ENCODE peak calls at places on chromosomes 11 and 22, in ten cellular contexts. L is IMR-90; N is lower lobe of right lung; U is tibial artery; K is endothelial cell of umbilical vein; A is CD4-positive, alpha-beta T cell; H is A549; Q is colonic mucosa; F is MM.1S; V is ovary. R is an unnamed sample.

GRCh38 chr22:37905534-37906363 is at the start of gene MICALL1:
- DNase-seq in L (peak; percentile 67), N (peak; percentile 84), U (peak; percentile 54), K (peak; percentile 69), A (peak; percentile 57), H (peak; percentile 64), Q (peak; percentile 72), F (peak; percentile 80), V (peak; percentile 81), R (peak; percentile 81)

GRCh38 chr11:103051986-103052385 is 40.0 kb downstream of the DCUN1D5 start:
- DNase-seq in L (peak; percentile 54), N (no peak), U (no peak), K (no peak), A (no peak), H (no peak), Q (no peak), F (no peak), V (no peak), R (no peak)

GRCh38 chr22:22710719-22711531 is 66.5 kb downstream of the GGTLC2 start:
- DNase-seq in L (peak; percentile 17), N (peak; percentile 76), U (peak; percentile 45), K (peak; percentile 41), A (peak; percentile 75), H (peak; percentile 37), Q (peak; percentile 77), F (peak; percentile 52), V (peak; percentile 69), R (peak; percentile 77)

GRCh38 chr11:106706355-106706754 is 311.9 kb downstream of the GUCY1A2 start:
- DNase-seq in L (peak; percentile 67), N (no peak), U (no peak), K (no peak), A (no peak), H (peak; percentile 76), Q (no peak), F (no peak), V (no peak), R (no peak)

GRCh38 chr11:114251797-114252327 is 44.3 kb upstream of the NNMT start:
- DNase-seq in L (no peak), N (no peak), U (no peak), K (no peak), A (no peak), H (no peak), Q (no peak), F (no peak), V (peak; percentile 67), R (no peak)

GRCh38 chr11:116613201-116613910 is 159.4 kb downstream of the BUD13 start:
- DNase-seq in L (no peak), N (no peak), U (no peak), K (no peak), A (no peak), H (no peak), Q (no peak), F (no peak), V (no peak), R (no peak)

GRCh38 chr22:31790240-31790639 is 36.4 kb downstream of the DEPDC5 start:
- DNase-seq in L (no peak), N (no peak), U (no peak), K (no peak), A (no peak), H (no peak), Q (no peak), F (no peak), V (no peak), R (no peak)

GRCh38 chr22:30252411-30253204 is 6.0 kb upstream of the LIF start:
- DNase-seq in L (no peak), N (no peak), U (no peak), K (peak; percentile 4), A (no peak), H (peak; percentile 73), Q (peak; percentile 76), F (no peak), V (no peak), R (no peak)

GRCh38 chr22:46614070-46614931 is 5.9 kb upstream of the GRAMD4 start:
- DNase-seq in L (no peak), N (peak; percentile 62), U (no peak), K (no peak), A (peak; percentile 70), H (no peak), Q (no peak), F (peak; percentile 92), V (no peak), R (no peak)

GRCh38 chr11:60183595-60184201 is 815 bp upstream of the MS4A6A start:
- DNase-seq in L (no peak), N (no peak), U (peak; percentile 42), K (no peak), A (no peak), H (no peak), Q (no peak), F (no peak), V (no peak), R (peak; percentile 46)

GRCh38 chr11:2631161-2631560 is 68.6 kb downstream of the KCNQ1OT1 start:
- DNase-seq in L (no peak), N (no peak), U (no peak), K (no peak), A (no peak), H (no peak), Q (no peak), F (no peak), V (no peak), R (no peak)

GRCh38 chr11:2625183-2625582 is 74.6 kb downstream of the KCNQ1OT1 start:
- DNase-seq in L (peak; percentile 12), N (no peak), U (no peak), K (no peak), A (no peak), H (no peak), Q (no peak), F (no peak), V (no peak), R (no peak)

DNA sequence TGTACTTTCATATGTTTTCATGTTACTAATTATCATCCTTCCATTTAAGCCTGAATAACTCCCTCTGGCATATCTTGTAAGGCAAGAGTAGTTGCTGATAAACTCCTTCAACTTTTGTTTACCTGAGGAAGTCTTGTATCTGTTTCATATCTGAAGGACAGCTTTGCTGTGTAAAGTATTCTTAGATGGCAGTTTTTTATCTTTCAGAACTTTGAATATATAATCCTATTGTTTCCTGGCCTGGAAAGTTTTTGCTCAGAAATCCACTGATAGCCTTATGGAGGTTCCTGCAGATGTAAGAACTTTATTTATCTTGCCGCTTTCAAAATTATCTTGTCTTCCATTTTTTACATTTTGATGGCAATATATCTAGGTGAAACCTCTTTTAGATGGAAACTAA is 69.1 kb downstream of the KCNQ1OT1 start:
- DNase-seq in L (no peak), N (no peak), U (no peak), K (no peak), A (no peak), H (no peak), Q (no peak), F (no peak), V (no peak), R (no peak)
- H3K9me3 ChIP-seq in L (peaks cover 30% of the 10 kb centered on the region), N (peaks cover 39% of the 10 kb centered on the region), U (peaks cover 41% of the 10 kb centered on the region), K (peaks cover 3% of the 10 kb centered on the region), A (peaks cover 36% of the 10 kb centered on the region), H (peaks cover 82% of the 10 kb centered on the region), Q (peaks cover 3% of the 10 kb centered on the region), F (no peaks in the 10 kb centered on the region), V (no peaks in the 10 kb centered on the region), R (no peaks in the 10 kb centered on the region)

GRCh38 chr11:774873-775592 is 2.3 kb downstream of the GATD1 start:
- DNase-seq in L (peak; percentile 33), N (peak; percentile 41), U (no peak), K (peak; percentile 36), A (no peak), H (no peak), Q (no peak), F (peak; percentile 4), V (peak; percentile 33), R (peak; percentile 16)
- TF ChIP-seq CTCF in L (no peak), N (no peak), U (no peak), K (no peak), A (no peak), H (no peak), Q (no peak), F (no peak), V (no peak), R (no peak)

GRCh38 chr11:16787035-16787744 is 48.7 kb downstream of the C11orf58 start:
- DNase-seq in L (peak; percentile 23), N (no peak), U (no peak), K (peak; percentile 81), A (no peak), H (no peak), Q (no peak), F (no peak), V (no peak), R (no peak)

GRCh38 chr11:16789061-16789415 is 50.6 kb downstream of the C11orf58 start:
- DNase-seq in L (no peak), N (peak; percentile 55), U (no peak), K (no peak), A (no peak), H (no peak), Q (no peak), F (no peak), V (no peak), R (no peak)

GRCh38 chr11:16789560-16790483 is 51.4 kb downstream of the C11orf58 start:
- DNase-seq in L (no peak), N (no peak), U (no peak), K (no peak), A (no peak), H (no peak), Q (no peak), F (no peak), V (no peak), R (no peak)

GRCh38 chr11:16790484-16791240 is 52.2 kb downstream of the C11orf58 start:
- DNase-seq in L (no peak), N (no peak), U (no peak), K (no peak), A (no peak), H (no peak), Q (no peak), F (no peak), V (no peak), R (no peak)

DNA sequence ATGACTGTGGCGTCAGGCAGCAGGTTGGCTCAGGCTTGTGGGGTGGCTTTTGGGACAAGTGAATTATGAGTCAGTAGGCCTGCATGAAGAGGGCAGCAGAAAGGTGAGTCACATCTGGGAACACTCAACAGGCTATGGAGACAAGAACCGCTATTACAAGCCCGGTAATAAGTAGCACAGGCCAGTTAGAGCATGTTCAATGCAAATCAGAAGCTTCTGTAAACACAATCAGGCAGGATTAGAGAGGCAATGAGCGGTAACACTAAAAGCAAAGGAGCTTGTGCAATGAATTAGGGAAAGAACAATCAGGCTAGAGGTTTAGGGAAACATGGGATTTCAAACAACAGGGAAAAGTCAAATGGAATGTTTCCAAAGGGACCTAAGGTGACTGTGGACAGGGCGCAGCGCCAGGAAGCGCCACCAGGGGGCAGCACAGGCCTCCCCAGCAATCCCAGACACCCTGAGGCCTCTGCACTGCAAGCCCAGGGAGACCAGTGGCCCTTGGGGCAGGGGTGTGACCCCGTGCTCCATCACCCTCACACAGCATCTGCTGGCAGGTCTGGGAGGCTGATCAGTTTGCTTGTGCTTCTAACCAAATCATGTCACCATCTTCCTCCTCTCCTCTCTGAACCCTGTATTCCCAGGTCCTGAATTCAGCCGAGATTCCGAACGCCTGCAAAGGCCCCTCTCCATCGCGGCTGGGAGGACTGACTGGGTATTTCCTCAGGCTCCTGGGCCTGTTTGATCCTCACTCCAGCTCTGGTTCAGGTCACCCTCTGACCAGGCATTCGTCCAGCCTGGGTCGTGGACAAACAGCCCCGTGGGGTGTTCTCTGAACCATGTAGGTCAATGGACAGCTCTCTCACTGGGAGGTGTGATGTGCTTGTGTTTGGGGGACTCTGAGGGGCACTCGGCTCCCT is 50.0 kb downstream of the C11orf58 start:
- DNase-seq in L (peak; percentile 71), N (peak; percentile 86), U (peak; percentile 53), K (peak; percentile 81), A (peak; percentile 36), H (peak; percentile 70), Q (peak; percentile 63), F (peak; percentile 46), V (peak; percentile 68), R (peak; percentile 66)
- H3K27ac ChIP-seq in L (no peak overlapping the region), N (peak overlapping the region; percentile 49), U (no peak overlapping the region), K (peak overlapping the region; percentile 42), A (no peak overlapping the region), H (no peak overlapping the region), Q (no peak overlapping the region), F (no peak overlapping the region), V (no peak overlapping the region), R (peak overlapping the region; percentile 33)

GRCh38 chr22:49488943-49489342 is 338.7 kb downstream of the BRD1 start:
- DNase-seq in L (no peak), N (no peak), U (no peak), K (no peak), A (no peak), H (no peak), Q (no peak), F (no peak), V (no peak), R (no peak)
- H3K9me3 ChIP-seq in L (peaks cover 47% of the 10 kb centered on the region), N (no peaks in the 10 kb centered on the region), U (no peaks in the 10 kb centered on the region), K (peaks cover 2% of the 10 kb centered on the region), A (no peaks in the 10 kb centered on the region), H (no peaks in the 10 kb centered on the region), Q (no peaks in the 10 kb centered on the region), F (no peaks in the 10 kb centered on the region), V (no peaks in the 10 kb centered on the region), R (no peaks in the 10 kb centered on the region)